ENCODE peak calls at places on chromosomes 16 and 17, in seven cellular contexts. One of them, this sample, is unnamed.

GRCh38 chr17:79970576-79971068 is 65.0 kb downstream of the TBC1D16 start:
- DNase-seq in prostate gland: no peak
- DNase-seq in astrocyte of the spinal cord: no peak
- DNase-seq in fibroblast of the aortic adventitia: peak
- DNase-seq in BE2C: peak
- DNase-seq in breast epithelium: no peak
- DNase-seq in HCT116: peak
- DNase-seq in this sample: peak

GRCh38 chr17:63171428-63172205 is 205.6 kb downstream of the TANC2 start:
- DNase-seq in prostate gland: no peak
- DNase-seq in astrocyte of the spinal cord: peak
- DNase-seq in fibroblast of the aortic adventitia: peak
- DNase-seq in BE2C: no peak
- DNase-seq in breast epithelium: no peak
- DNase-seq in HCT116: no peak
- DNase-seq in this sample: no peak

GRCh38 chr17:62671553-62671952 is 44.1 kb downstream of the MRC2 start:
- DNase-seq in prostate gland: peak
- DNase-seq in astrocyte of the spinal cord: no peak
- DNase-seq in fibroblast of the aortic adventitia: peak
- DNase-seq in BE2C: peak
- DNase-seq in breast epithelium: peak
- DNase-seq in HCT116: no peak
- DNase-seq in this sample: peak

GRCh38 chr17:918102-918740 is 61.4 kb downstream of the NXN start:
- DNase-seq in prostate gland: no peak
- DNase-seq in astrocyte of the spinal cord: no peak
- DNase-seq in fibroblast of the aortic adventitia: no peak
- DNase-seq in BE2C: no peak
- DNase-seq in breast epithelium: no peak
- DNase-seq in HCT116: no peak
- DNase-seq in this sample: no peak

GRCh38 chr17:39700148-39700987 is 504 bp downstream of the ERBB2 start:
- DNase-seq in prostate gland: no peak
- DNase-seq in astrocyte of the spinal cord: peak
- DNase-seq in fibroblast of the aortic adventitia: peak
- DNase-seq in BE2C: no peak
- DNase-seq in breast epithelium: no peak
- DNase-seq in HCT116: no peak
- DNase-seq in this sample: peak

GRCh38 chr17:1779571-1780074 is 17.8 kb downstream of the SERPINF1 start:
- DNase-seq in prostate gland: peak
- DNase-seq in astrocyte of the spinal cord: peak
- DNase-seq in fibroblast of the aortic adventitia: peak
- DNase-seq in BE2C: no peak
- DNase-seq in breast epithelium: peak
- DNase-seq in HCT116: no peak
- DNase-seq in this sample: peak

GRCh38 chr16:53434436-53435065 is at the start of gene RBL2:
- DNase-seq in prostate gland: peak
- DNase-seq in astrocyte of the spinal cord: peak
- DNase-seq in fibroblast of the aortic adventitia: peak
- DNase-seq in BE2C: peak
- DNase-seq in breast epithelium: peak
- DNase-seq in HCT116: no peak
- DNase-seq in this sample: peak

GRCh38 chr17:52105601-52106000 is 52.9 kb downstream of the CA10 start:
- DNase-seq in prostate gland: no peak
- DNase-seq in astrocyte of the spinal cord: no peak
- DNase-seq in fibroblast of the aortic adventitia: no peak
- DNase-seq in BE2C: no peak
- DNase-seq in breast epithelium: no peak
- DNase-seq in HCT116: no peak
- DNase-seq in this sample: peak

GRCh38 chr17:41785876-41786226 is 660 bp downstream of the JUP start:
- DNase-seq in prostate gland: peak
- DNase-seq in astrocyte of the spinal cord: no peak
- DNase-seq in fibroblast of the aortic adventitia: no peak
- DNase-seq in BE2C: no peak
- DNase-seq in breast epithelium: peak
- DNase-seq in HCT116: no peak
- DNase-seq in this sample: peak

GRCh38 chr17:37392024-37392590 is 14.5 kb downstream of the ACACA start:
- DNase-seq in prostate gland: no peak
- DNase-seq in astrocyte of the spinal cord: peak
- DNase-seq in fibroblast of the aortic adventitia: peak
- DNase-seq in BE2C: no peak
- DNase-seq in breast epithelium: no peak
- DNase-seq in HCT116: no peak
- DNase-seq in this sample: peak

GRCh38 chr17:38943607-38944006 is 18.2 kb downstream of the LASP1NB start:
- DNase-seq in prostate gland: no peak
- DNase-seq in astrocyte of the spinal cord: no peak
- DNase-seq in fibroblast of the aortic adventitia: peak
- DNase-seq in BE2C: no peak
- DNase-seq in breast epithelium: no peak
- DNase-seq in HCT116: no peak
- DNase-seq in this sample: peak

GRCh38 chr17:47265983-47266541 is 12.4 kb downstream of the ITGB3 start:
- DNase-seq in prostate gland: no peak
- DNase-seq in astrocyte of the spinal cord: peak
- DNase-seq in fibroblast of the aortic adventitia: peak
- DNase-seq in BE2C: no peak
- DNase-seq in breast epithelium: no peak
- DNase-seq in HCT116: no peak
- DNase-seq in this sample: peak

GRCh38 chr17:1126327-1126726 is 53.5 kb downstream of the ABR start:
- DNase-seq in prostate gland: no peak
- DNase-seq in astrocyte of the spinal cord: no peak
- DNase-seq in fibroblast of the aortic adventitia: no peak
- DNase-seq in BE2C: no peak
- DNase-seq in breast epithelium: no peak
- DNase-seq in HCT116: no peak
- DNase-seq in this sample: no peak

GRCh38 chr17:48153711-48154642 is 46.4 kb downstream of the SNX11 start:
- DNase-seq in prostate gland: no peak
- DNase-seq in astrocyte of the spinal cord: peak
- DNase-seq in fibroblast of the aortic adventitia: peak
- DNase-seq in BE2C: peak
- DNase-seq in breast epithelium: no peak
- DNase-seq in HCT116: peak
- DNase-seq in this sample: peak

GRCh38 chr17:82684207-82684903 is 14.1 kb downstream of the RAB40B start:
- DNase-seq in prostate gland: no peak
- DNase-seq in astrocyte of the spinal cord: no peak
- DNase-seq in fibroblast of the aortic adventitia: peak
- DNase-seq in BE2C: no peak
- DNase-seq in breast epithelium: no peak
- DNase-seq in HCT116: no peak
- DNase-seq in this sample: peak

GRCh38 chr17:9022553-9023388 is 1.5 kb downstream of the NTN1 start:
- DNase-seq in prostate gland: no peak
- DNase-seq in astrocyte of the spinal cord: peak
- DNase-seq in fibroblast of the aortic adventitia: peak
- DNase-seq in BE2C: no peak
- DNase-seq in breast epithelium: no peak
- DNase-seq in HCT116: no peak
- DNase-seq in this sample: peak

GRCh38 chr17:41932821-41933389 is 2.5 kb downstream of the ODAD4 start:
- DNase-seq in prostate gland: no peak
- DNase-seq in astrocyte of the spinal cord: no peak
- DNase-seq in fibroblast of the aortic adventitia: no peak
- DNase-seq in BE2C: no peak
- DNase-seq in breast epithelium: no peak
- DNase-seq in HCT116: no peak
- DNase-seq in this sample: no peak

GRCh38 chr16:66228791-66229190 is 137.7 kb upstream of the CDH5 start:
- DNase-seq in prostate gland: no peak
- DNase-seq in astrocyte of the spinal cord: peak
- DNase-seq in fibroblast of the aortic adventitia: peak
- DNase-seq in BE2C: no peak
- DNase-seq in breast epithelium: no peak
- DNase-seq in HCT116: no peak
- DNase-seq in this sample: no peak

GRCh38 chr17:75776399-75777242 is 8.0 kb upstream of the UNK start:
- DNase-seq in prostate gland: no peak
- DNase-seq in astrocyte of the spinal cord: no peak
- DNase-seq in fibroblast of the aortic adventitia: peak
- DNase-seq in BE2C: no peak
- DNase-seq in breast epithelium: no peak
- DNase-seq in HCT116: no peak
- DNase-seq in this sample: no peak

GRCh38 chr17:56185905-56186783 is 32.9 kb downstream of the ANKFN1 start:
- DNase-seq in prostate gland: no peak
- DNase-seq in astrocyte of the spinal cord: peak
- DNase-seq in fibroblast of the aortic adventitia: peak
- DNase-seq in BE2C: no peak
- DNase-seq in breast epithelium: no peak
- DNase-seq in HCT116: no peak
- DNase-seq in this sample: no peak

GRCh38 chr17:22193113-22193512 is 500.8 kb downstream of the KCNJ18 start:
- DNase-seq in prostate gland: no peak
- DNase-seq in astrocyte of the spinal cord: no peak
- DNase-seq in fibroblast of the aortic adventitia: no peak
- DNase-seq in BE2C: no peak
- DNase-seq in breast epithelium: no peak
- DNase-seq in HCT116: no peak
- DNase-seq in this sample: no peak

GRCh38 chr16:23152386-23153178 is 3.3 kb upstream of the USP31 start:
- DNase-seq in prostate gland: peak
- DNase-seq in astrocyte of the spinal cord: no peak
- DNase-seq in fibroblast of the aortic adventitia: no peak
- DNase-seq in BE2C: no peak
- DNase-seq in breast epithelium: no peak
- DNase-seq in HCT116: no peak
- DNase-seq in this sample: peak

GRCh38 chr17:10843806-10844205 is 5.9 kb upstream of the PIRT start:
- DNase-seq in prostate gland: peak
- DNase-seq in astrocyte of the spinal cord: no peak
- DNase-seq in fibroblast of the aortic adventitia: no peak
- DNase-seq in BE2C: no peak
- DNase-seq in breast epithelium: peak
- DNase-seq in HCT116: no peak
- DNase-seq in this sample: peak

GRCh38 chr17:1735834-1736347 is 6.8 kb upstream of the SERPINF2 start:
- DNase-seq in prostate gland: no peak
- DNase-seq in astrocyte of the spinal cord: no peak
- DNase-seq in fibroblast of the aortic adventitia: no peak
- DNase-seq in BE2C: no peak
- DNase-seq in breast epithelium: no peak
- DNase-seq in HCT116: no peak
- DNase-seq in this sample: no peak

GRCh38 chr17:49887086-49887743 is 39.3 kb upstream of the TAC4 start:
- DNase-seq in prostate gland: peak
- DNase-seq in astrocyte of the spinal cord: no peak
- DNase-seq in fibroblast of the aortic adventitia: no peak
- DNase-seq in BE2C: no peak
- DNase-seq in breast epithelium: peak
- DNase-seq in HCT116: peak
- DNase-seq in this sample: peak

GRCh38 chr17:1420163-1420562 is 20.1 kb upstream of the YWHAE start:
- DNase-seq in prostate gland: no peak
- DNase-seq in astrocyte of the spinal cord: no peak
- DNase-seq in fibroblast of the aortic adventitia: no peak
- DNase-seq in BE2C: no peak
- DNase-seq in breast epithelium: no peak
- DNase-seq in HCT116: no peak
- DNase-seq in this sample: no peak

GRCh38 chr16:28184625-28185024 is 27.1 kb downstream of the XPO6 start:
- DNase-seq in prostate gland: no peak
- DNase-seq in astrocyte of the spinal cord: no peak
- DNase-seq in fibroblast of the aortic adventitia: no peak
- DNase-seq in BE2C: no peak
- DNase-seq in breast epithelium: no peak
- DNase-seq in HCT116: no peak
- DNase-seq in this sample: no peak

GRCh38 chr17:50660042-50660886 is 25.6 kb downstream of the ABCC3 start:
- DNase-seq in prostate gland: peak
- DNase-seq in astrocyte of the spinal cord: no peak
- DNase-seq in fibroblast of the aortic adventitia: peak
- DNase-seq in BE2C: peak
- DNase-seq in breast epithelium: peak
- DNase-seq in HCT116: no peak
- DNase-seq in this sample: no peak

GRCh38 chr16:72722552-72722951 is 325.4 kb downstream of the ZFHX3 start:
- DNase-seq in prostate gland: no peak
- DNase-seq in astrocyte of the spinal cord: no peak
- DNase-seq in fibroblast of the aortic adventitia: no peak
- DNase-seq in BE2C: no peak
- DNase-seq in breast epithelium: no peak
- DNase-seq in HCT116: no peak
- DNase-seq in this sample: no peak
- H3K4me3 ChIP-seq in prostate gland: no peak
- H3K4me3 ChIP-seq in astrocyte of the spinal cord: no peak
- H3K4me3 ChIP-seq in fibroblast of the aortic adventitia: no peak
- H3K4me3 ChIP-seq in BE2C: no peak
- H3K4me3 ChIP-seq in breast epithelium: no peak
- H3K4me3 ChIP-seq in HCT116: no peak
- H3K4me3 ChIP-seq in this sample: no peak

GRCh38 chr16:3007957-3008748 is 4.6 kb upstream of the CLDN9 start:
- DNase-seq in prostate gland: no peak
- DNase-seq in astrocyte of the spinal cord: no peak
- DNase-seq in fibroblast of the aortic adventitia: no peak
- DNase-seq in BE2C: no peak
- DNase-seq in breast epithelium: no peak
- DNase-seq in HCT116: no peak
- DNase-seq in this sample: no peak
- TF ChIP-seq CTCF in prostate gland: no peak
- TF ChIP-seq CTCF in astrocyte of the spinal cord: no peak
- TF ChIP-seq CTCF in fibroblast of the aortic adventitia: no peak
- TF ChIP-seq CTCF in BE2C: no peak
- TF ChIP-seq CTCF in breast epithelium: no peak
- TF ChIP-seq CTCF in HCT116: no peak
- TF ChIP-seq CTCF in this sample: no peak

DNA sequence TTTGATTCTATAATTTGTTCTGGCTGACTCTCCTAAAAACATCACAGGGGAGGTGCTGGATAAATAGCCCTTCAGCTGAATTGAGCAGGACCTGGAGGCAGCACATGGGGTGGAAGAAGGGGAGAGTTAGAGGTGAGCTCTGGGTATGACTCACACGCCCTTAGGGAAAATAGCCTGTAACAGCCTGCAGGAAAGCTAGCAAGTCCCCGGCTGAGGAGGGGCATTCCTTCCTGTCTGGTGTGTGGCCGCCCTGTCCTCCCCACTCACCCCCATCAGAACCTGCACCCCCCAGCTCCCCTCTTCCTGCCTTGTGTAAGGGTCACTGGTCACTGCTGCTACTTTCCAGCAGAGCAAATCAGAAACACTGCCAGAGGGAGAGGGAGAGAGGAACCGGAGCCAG is 187.4 kb downstream of the C16orf95 start:
- DNase-seq in prostate gland: no peak
- DNase-seq in astrocyte of the spinal cord: peak
- DNase-seq in fibroblast of the aortic adventitia: peak
- DNase-seq in BE2C: no peak
- DNase-seq in breast epithelium: no peak
- DNase-seq in HCT116: peak
- DNase-seq in this sample: peak
- H3K4me3 ChIP-seq in prostate gland: no peak
- H3K4me3 ChIP-seq in astrocyte of the spinal cord: no peak
- H3K4me3 ChIP-seq in fibroblast of the aortic adventitia: no peak
- H3K4me3 ChIP-seq in BE2C: no peak
- H3K4me3 ChIP-seq in breast epithelium: no peak
- H3K4me3 ChIP-seq in HCT116: no peak
- H3K4me3 ChIP-seq in this sample: no peak

GRCh38 chr16:57720142-57720575 is 15.4 kb upstream of the KATNB1 start:
- DNase-seq in prostate gland: peak
- DNase-seq in astrocyte of the spinal cord: peak
- DNase-seq in fibroblast of the aortic adventitia: peak
- DNase-seq in BE2C: peak
- DNase-seq in breast epithelium: no peak
- DNase-seq in HCT116: no peak
- DNase-seq in this sample: peak
- TF ChIP-seq CTCF in prostate gland: peak
- TF ChIP-seq CTCF in astrocyte of the spinal cord: peak
- TF ChIP-seq CTCF in fibroblast of the aortic adventitia: peak
- TF ChIP-seq CTCF in BE2C: peak
- TF ChIP-seq CTCF in breast epithelium: peak
- TF ChIP-seq CTCF in HCT116: peak
- TF ChIP-seq CTCF in this sample: peak

This sample was measured in epithelial cell of esophagus.